ENCODE peak calls at places on chromosomes 13 and 19, in eight cellular contexts. One of them, this sample, is unnamed.

GRCh38 chr13:31204592-31204991 is 4.8 kb downstream of the B3GLCT start:
- DNase-seq in aorta: no peak
- DNase-seq in ovary: no peak
- DNase-seq in psoas muscle: no peak
- DNase-seq in pancreas: no peak
- DNase-seq in mesendoderm: peak; percentile 28
- DNase-seq in cardiac muscle cell: no peak
- DNase-seq in SK-N-SH: peak; percentile 40
- DNase-seq in this sample: no peak

GRCh38 chr13:109687559-109688448 is 98.6 kb downstream of the IRS2 start:
- DNase-seq in aorta: no peak
- DNase-seq in SK-N-SH: no peak
- DNase-seq in pancreas: no peak
- DNase-seq in mesendoderm: no peak
- DNase-seq in ovary: no peak
- DNase-seq in cardiac muscle cell: no peak
- DNase-seq in psoas muscle: no peak
- DNase-seq in this sample: no peak

GRCh38 chr13:27168086-27168485 is 3.5 kb downstream of the USP12 start:
- DNase-seq in aorta: no peak
- DNase-seq in ovary: no peak
- DNase-seq in cardiac muscle cell: no peak
- DNase-seq in pancreas: no peak
- DNase-seq in SK-N-SH: no peak
- DNase-seq in psoas muscle: peak; percentile 54
- DNase-seq in mesendoderm: no peak
- DNase-seq in this sample: no peak

GRCh38 chr13:105537113-105537512 is 998.3 kb downstream of the EFNB2 start:
- DNase-seq in aorta: no peak
- DNase-seq in ovary: no peak
- DNase-seq in pancreas: no peak
- DNase-seq in psoas muscle: no peak
- DNase-seq in SK-N-SH: no peak
- DNase-seq in mesendoderm: no peak
- DNase-seq in cardiac muscle cell: no peak
- DNase-seq in this sample: no peak

GRCh38 chr13:42405665-42406390 is 133.9 kb downstream of the AKAP11 start:
- DNase-seq in mesendoderm: no peak
- DNase-seq in aorta: no peak
- DNase-seq in psoas muscle: no peak
- DNase-seq in ovary: no peak
- DNase-seq in cardiac muscle cell: no peak
- DNase-seq in SK-N-SH: no peak
- DNase-seq in pancreas: no peak
- DNase-seq in this sample: no peak

GRCh38 chr19:49362048-49362925 is at the start of gene TEAD2:
- DNase-seq in aorta: peak; percentile 93
- DNase-seq in mesendoderm: peak; percentile 82
- DNase-seq in ovary: peak; percentile 86
- DNase-seq in psoas muscle: peak; percentile 80
- DNase-seq in pancreas: peak; percentile 64
- DNase-seq in cardiac muscle cell: peak; percentile 83
- DNase-seq in SK-N-SH: peak; percentile 69
- DNase-seq in this sample: peak; percentile 75

GRCh38 chr13:33274264-33274663 is 11.3 kb downstream of the STARD13 start:
- DNase-seq in aorta: no peak
- DNase-seq in cardiac muscle cell: no peak
- DNase-seq in pancreas: no peak
- DNase-seq in mesendoderm: peak; percentile 28
- DNase-seq in psoas muscle: no peak
- DNase-seq in ovary: no peak
- DNase-seq in SK-N-SH: no peak
- DNase-seq in this sample: no peak

GRCh38 chr13:74839656-74840055 is 642.3 kb downstream of the TBC1D4 start:
- DNase-seq in pancreas: no peak
- DNase-seq in cardiac muscle cell: no peak
- DNase-seq in ovary: no peak
- DNase-seq in aorta: no peak
- DNase-seq in SK-N-SH: no peak
- DNase-seq in mesendoderm: no peak
- DNase-seq in psoas muscle: no peak
- DNase-seq in this sample: no peak

GRCh38 chr19:42078058-42078457 is 2.1 kb downstream of the ZNF574 start:
- DNase-seq in mesendoderm: no peak
- DNase-seq in ovary: no peak
- DNase-seq in pancreas: no peak
- DNase-seq in SK-N-SH: no peak
- DNase-seq in cardiac muscle cell: no peak
- DNase-seq in aorta: no peak
- DNase-seq in psoas muscle: no peak
- DNase-seq in this sample: no peak
- H3K4me3 ChIP-seq in mesendoderm: no peak overlapping the region
- H3K4me3 ChIP-seq in ovary: no peak overlapping the region
- H3K4me3 ChIP-seq in pancreas: no peak overlapping the region
- H3K4me3 ChIP-seq in SK-N-SH: no peak overlapping the region
- H3K4me3 ChIP-seq in cardiac muscle cell: no peak overlapping the region
- H3K4me3 ChIP-seq in aorta: no peak overlapping the region
- H3K4me3 ChIP-seq in psoas muscle: no peak overlapping the region
- H3K4me3 ChIP-seq in this sample: no peak overlapping the region

DNA sequence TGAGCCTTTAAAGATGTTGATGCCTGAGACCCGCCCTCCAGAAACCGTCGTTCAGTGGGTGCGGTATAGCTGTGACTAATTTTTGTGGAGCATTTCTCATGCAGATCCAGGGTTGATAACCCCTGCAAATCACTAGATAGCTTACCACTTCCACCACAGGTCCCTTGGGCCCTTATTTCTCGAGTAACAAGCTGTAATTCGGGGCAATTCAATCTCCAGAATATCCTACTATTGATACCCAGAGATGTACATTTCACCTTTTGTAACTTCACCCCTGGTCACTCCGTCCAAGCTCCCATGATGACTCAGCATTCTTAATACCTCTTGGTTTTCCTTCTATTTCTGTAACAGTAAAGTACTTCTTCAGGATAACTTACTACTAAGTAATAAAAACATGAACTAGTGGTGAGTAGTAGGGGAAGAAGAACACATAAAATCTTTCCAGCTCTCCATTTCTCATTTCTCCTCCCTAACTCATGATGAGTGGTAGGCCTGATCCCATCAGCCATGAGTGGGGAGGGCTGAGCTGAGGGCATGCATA is 71.9 kb upstream of the UBL3 start:
- DNase-seq in psoas muscle: no peak
- DNase-seq in ovary: no peak
- DNase-seq in aorta: no peak
- DNase-seq in pancreas: no peak
- DNase-seq in mesendoderm: no peak
- DNase-seq in SK-N-SH: no peak
- DNase-seq in cardiac muscle cell: no peak
- DNase-seq in this sample: no peak
- H3K4me1 ChIP-seq in psoas muscle: peaks cover 18% of the 10 kb centered on the region
- H3K4me1 ChIP-seq in ovary: peaks cover 17% of the 10 kb centered on the region
- H3K4me1 ChIP-seq in aorta: no peaks in the 10 kb centered on the region
- H3K4me1 ChIP-seq in pancreas: peaks cover 33% of the 10 kb centered on the region
- H3K4me1 ChIP-seq in mesendoderm: peaks cover 6% of the 10 kb centered on the region
- H3K4me1 ChIP-seq in SK-N-SH: peaks cover 14% of the 10 kb centered on the region
- H3K4me1 ChIP-seq in cardiac muscle cell: peaks cover 4% of the 10 kb centered on the region
- H3K4me1 ChIP-seq in this sample: peaks cover 41% of the 10 kb centered on the region

GRCh38 chr19:38686530-38686888 is 39.1 kb downstream of the ACTN4 start:
- DNase-seq in ovary: no peak
- DNase-seq in SK-N-SH: no peak
- DNase-seq in pancreas: no peak
- DNase-seq in mesendoderm: no peak
- DNase-seq in psoas muscle: no peak
- DNase-seq in cardiac muscle cell: no peak
- DNase-seq in aorta: no peak
- DNase-seq in this sample: no peak

GRCh38 chr19:38685666-38686529 is 38.4 kb downstream of the ACTN4 start:
- DNase-seq in pancreas: no peak
- DNase-seq in aorta: no peak
- DNase-seq in SK-N-SH: peak; percentile 56
- DNase-seq in psoas muscle: no peak
- DNase-seq in ovary: no peak
- DNase-seq in mesendoderm: peak; percentile 85
- DNase-seq in cardiac muscle cell: peak; percentile 52
- DNase-seq in this sample: no peak

GRCh38 chr19:38684078-38684861 is 36.8 kb downstream of the ACTN4 start:
- DNase-seq in SK-N-SH: no peak
- DNase-seq in pancreas: peak; percentile 53
- DNase-seq in psoas muscle: peak; percentile 87
- DNase-seq in aorta: peak; percentile 89
- DNase-seq in cardiac muscle cell: no peak
- DNase-seq in ovary: peak; percentile 55
- DNase-seq in mesendoderm: peak; percentile 45
- DNase-seq in this sample: peak; percentile 76

GRCh38 chr19:38683393-38684077 is 36.1 kb downstream of the ACTN4 start:
- DNase-seq in SK-N-SH: no peak
- DNase-seq in psoas muscle: peak; percentile 85
- DNase-seq in aorta: peak; percentile 91
- DNase-seq in ovary: peak; percentile 68
- DNase-seq in mesendoderm: peak; percentile 98
- DNase-seq in pancreas: peak; percentile 95
- DNase-seq in cardiac muscle cell: peak; percentile 56
- DNase-seq in this sample: peak; percentile 77

GRCh38 chr19:38684862-38685665 is 37.6 kb downstream of the ACTN4 start:
- DNase-seq in pancreas: no peak
- DNase-seq in SK-N-SH: no peak
- DNase-seq in ovary: no peak
- DNase-seq in mesendoderm: no peak
- DNase-seq in aorta: no peak
- DNase-seq in cardiac muscle cell: no peak
- DNase-seq in psoas muscle: no peak
- DNase-seq in this sample: no peak
- H3K4me3 ChIP-seq in pancreas: no peak overlapping the region
- H3K4me3 ChIP-seq in SK-N-SH: no peak overlapping the region
- H3K4me3 ChIP-seq in ovary: no peak overlapping the region
- H3K4me3 ChIP-seq in mesendoderm: no peak overlapping the region
- H3K4me3 ChIP-seq in aorta: no peak overlapping the region
- H3K4me3 ChIP-seq in cardiac muscle cell: no peak overlapping the region
- H3K4me3 ChIP-seq in psoas muscle: peak overlapping the region; percentile 16
- H3K4me3 ChIP-seq in this sample: no peak overlapping the region

DNA sequence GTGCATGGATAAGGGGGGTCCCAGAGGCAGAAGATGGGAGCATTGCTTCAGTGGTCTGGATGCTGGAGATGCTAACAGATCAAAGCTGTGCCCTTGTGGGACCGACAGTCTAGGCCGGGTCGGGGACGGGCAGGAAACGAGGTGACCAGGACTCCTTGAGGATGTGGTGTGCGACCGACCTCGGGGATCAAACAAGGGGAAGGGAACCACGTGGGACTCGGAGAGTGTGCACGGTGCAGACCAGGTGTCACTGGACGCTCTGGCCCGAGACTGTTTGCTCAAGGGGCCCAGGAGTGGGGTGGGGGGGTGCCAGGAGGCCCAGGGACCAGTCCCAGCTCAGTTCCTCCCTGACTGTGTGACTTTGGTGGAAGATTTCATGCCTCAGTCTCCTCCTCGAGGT is 6.0 kb downstream of the NFIC start:
- DNase-seq in psoas muscle: no peak
- DNase-seq in SK-N-SH: no peak
- DNase-seq in cardiac muscle cell: no peak
- DNase-seq in aorta: no peak
- DNase-seq in pancreas: no peak
- DNase-seq in mesendoderm: no peak
- DNase-seq in ovary: peak; percentile 38
- DNase-seq in this sample: no peak
- H3K4me1 ChIP-seq in psoas muscle: peaks cover 49% of the 10 kb centered on the region
- H3K4me1 ChIP-seq in SK-N-SH: peaks cover 41% of the 10 kb centered on the region
- H3K4me1 ChIP-seq in cardiac muscle cell: peaks cover 36% of the 10 kb centered on the region
- H3K4me1 ChIP-seq in aorta: no peaks in the 10 kb centered on the region
- H3K4me1 ChIP-seq in pancreas: peaks cover 31% of the 10 kb centered on the region
- H3K4me1 ChIP-seq in mesendoderm: no peaks in the 10 kb centered on the region
- H3K4me1 ChIP-seq in ovary: peaks cover 29% of the 10 kb centered on the region
- H3K4me1 ChIP-seq in this sample: peaks cover 65% of the 10 kb centered on the region

GRCh38 chr19:18446145-18446810 is 8.3 kb upstream of the ISYNA1 start:
- DNase-seq in mesendoderm: no peak
- DNase-seq in cardiac muscle cell: peak; percentile 57
- DNase-seq in ovary: no peak
- DNase-seq in psoas muscle: no peak
- DNase-seq in pancreas: no peak
- DNase-seq in aorta: no peak
- DNase-seq in SK-N-SH: no peak
- DNase-seq in this sample: no peak
- H3K4me3 ChIP-seq in mesendoderm: no peak overlapping the region
- H3K4me3 ChIP-seq in cardiac muscle cell: no peak overlapping the region
- H3K4me3 ChIP-seq in ovary: no peak overlapping the region
- H3K4me3 ChIP-seq in psoas muscle: no peak overlapping the region
- H3K4me3 ChIP-seq in pancreas: no peak overlapping the region
- H3K4me3 ChIP-seq in aorta: no peak overlapping the region
- H3K4me3 ChIP-seq in SK-N-SH: no peak overlapping the region
- H3K4me3 ChIP-seq in this sample: no peak overlapping the region

This sample was measured in tibial artery.